ENCODE peak calls at places on chromosomes 4 and X, in eight cellular contexts. A, I, F, P, Z, W, E and O are unnamed samples.

GRCh38 chr4:184417802-184418511 is 56.4 kb downstream of the IRF2 start:
- DNase-seq in W (peak), A (no peak), I (no peak), P (no peak), F (peak), Z (peak), E (peak), O (no peak)

GRCh38 chr4:125010776-125011503 is 298.4 kb upstream of the ANKRD50 start:
- DNase-seq in F (no peak), P (no peak), W (no peak), Z (no peak), I (no peak), A (no peak), E (no peak), O (no peak)

GRCh38 chrX:100625985-100626491 is 10.6 kb downstream of the TSPAN6 start:
- DNase-seq in E (no peak), P (no peak), I (no peak), W (no peak), Z (no peak), A (no peak), F (peak), O (no peak)

GRCh38 chrX:15947648-15948317 is 93.2 kb upstream of the AP1S2 start:
- DNase-seq in A (no peak), Z (peak), E (peak), F (no peak), I (no peak), P (no peak), W (peak), O (no peak)

GRCh38 chr4:93776386-93777080 is 52.0 kb upstream of the ATOH1 start:
- DNase-seq in E (peak), W (no peak), A (no peak), I (no peak), Z (no peak), F (no peak), P (no peak), O (no peak)

GRCh38 chr4:41611881-41612871 is 74.2 kb downstream of the LIMCH1 start:
- DNase-seq in Z (peak), A (no peak), P (no peak), W (no peak), I (no peak), E (peak), F (no peak), O (no peak)

GRCh38 chrX:130944230-130944629 is 41.2 kb upstream of the ENOX2 start:
- DNase-seq in W (no peak), P (no peak), E (no peak), I (no peak), Z (no peak), A (no peak), F (no peak), O (no peak)

GRCh38 chrX:84865113-84865512 is 138.6 kb upstream of the APOOL start:
- DNase-seq in P (no peak), W (no peak), E (peak), Z (no peak), I (no peak), A (no peak), F (no peak), O (no peak)

GRCh38 chr4:6334203-6334887 is 64.7 kb downstream of the WFS1 start:
- DNase-seq in F (no peak), P (no peak), W (no peak), Z (no peak), A (no peak), E (no peak), I (no peak), O (no peak)

GRCh38 chr4:57199267-57199666 is 89.1 kb upstream of the IGFBP7 start:
- DNase-seq in A (no peak), E (no peak), P (no peak), Z (no peak), W (no peak), F (no peak), I (no peak), O (no peak)

GRCh38 chrX:97842468-97843199 is 958.9 kb downstream of the RPA4 start:
- DNase-seq in E (no peak), I (no peak), Z (no peak), P (no peak), A (no peak), F (no peak), W (no peak), O (no peak)

GRCh38 chr4:52037730-52038108 is 380 bp downstream of the SGCB start:
- DNase-seq in A (peak), Z (no peak), W (no peak), F (no peak), I (no peak), E (peak), P (peak), O (peak)

GRCh38 chrX:23483396-23483795 is 148.7 kb downstream of the PTCHD1 start:
- DNase-seq in F (no peak), W (no peak), A (no peak), E (no peak), I (no peak), P (no peak), Z (no peak), O (no peak)

GRCh38 chr4:168797738-168798375 is 212.2 kb downstream of the CBR4 start:
- DNase-seq in W (no peak), Z (no peak), A (no peak), I (no peak), E (no peak), F (no peak), P (no peak), O (no peak)

GRCh38 chrX:41382699-41383645 is 49.0 kb downstream of the DDX3X start:
- DNase-seq in I (no peak), W (no peak), E (peak), P (no peak), Z (peak), A (no peak), F (peak), O (peak)

GRCh38 chrX:119240356-119240755 is 4.3 kb downstream of the PGRMC1 start:
- DNase-seq in P (no peak), W (peak), E (peak), I (no peak), A (no peak), F (no peak), Z (no peak), O (no peak)

GRCh38 chrX:120857240-120857639 is 18.4 kb downstream of the CT47B1 start:
- DNase-seq in P (no peak), F (no peak), W (no peak), Z (no peak), A (no peak), I (no peak), E (no peak), O (no peak)

GRCh38 chr4:3657917-3658913 is 108.0 kb upstream of the ADRA2C start:
- DNase-seq in F (no peak), I (no peak), A (no peak), Z (no peak), E (peak), W (peak), P (peak), O (no peak)

GRCh38 chrX:136185409-136186022 is 38.2 kb downstream of the FHL1 start:
- DNase-seq in P (no peak), W (no peak), F (no peak), E (peak), A (no peak), Z (no peak), I (no peak), O (no peak)

GRCh38 chr4:25743971-25744370 is 88.3 kb downstream of the SLC34A2 start:
- DNase-seq in E (no peak), Z (no peak), P (no peak), W (no peak), I (no peak), A (no peak), F (no peak), O (no peak)

GRCh38 chr4:87524456-87524855 is 4.7 kb downstream of the SPARCL1 start:
- DNase-seq in P (no peak), Z (no peak), E (no peak), W (no peak), A (no peak), F (no peak), I (no peak), O (no peak)

GRCh38 chr4:174193438-174194015 is 89.9 kb downstream of the FBXO8 start:
- DNase-seq in A (no peak), W (no peak), I (no peak), Z (no peak), P (no peak), E (no peak), F (no peak), O (no peak)

GRCh38 chr4:26242451-26242850 is 78.4 kb upstream of the RBPJ start:
- DNase-seq in Z (peak), P (no peak), A (no peak), E (no peak), F (no peak), I (no peak), W (no peak), O (no peak)

GRCh38 chr4:169315530-169316306 is 45.0 kb upstream of the SH3RF1 start:
- DNase-seq in A (no peak), W (no peak), P (no peak), F (no peak), Z (no peak), E (peak), I (no peak), O (no peak)

GRCh38 chr4:52627876-52628275 is 31.2 kb downstream of the USP46 start:
- DNase-seq in F (no peak), P (no peak), A (no peak), I (no peak), E (no peak), W (no peak), Z (no peak), O (no peak)

GRCh38 chr4:89539797-89540711 is 232.5 kb upstream of the GPRIN3 start:
- DNase-seq in I (no peak), E (peak), A (no peak), Z (no peak), W (no peak), F (no peak), P (no peak), O (no peak)